ENCODE peak calls at places on chromosome 14, in nine cellular contexts. G, K, O, B, T, A, N, D and E are unnamed samples. For H3K9me3, the result is how much of the 10 kb centered on the place peaks cover.

GRCh38 chr14:65312859-65313258 is 99.7 kb upstream of the FUT8 start:
- DNase-seq in G (no peak), K (no peak), O (no peak), B (no peak), T (no peak), A (no peak), N (no peak), D (no peak), E (no peak)

GRCh38 chr14:24982472-24983155 is 67.3 kb downstream of the STXBP6 start:
- DNase-seq in G (no peak), K (no peak), O (no peak), B (no peak), T (no peak), A (no peak), N (peak), D (no peak), E (no peak)

GRCh38 chr14:84770030-84770429 is 759.9 kb upstream of the FLRT2 start:
- DNase-seq in G (no peak), K (no peak), O (no peak), B (no peak), T (no peak), A (no peak), N (no peak), D (no peak), E (no peak)

GRCh38 chr14:54683882-54684794 is 117.2 kb downstream of the SAMD4A start:
- DNase-seq in G (peak), K (peak), O (no peak), B (no peak), T (peak), A (peak), N (peak), D (peak), E (no peak)

GRCh38 chr14:95683793-95684192 is 2.4 kb upstream of the TCL1B start:
- DNase-seq in G (no peak), K (no peak), O (no peak), B (no peak), T (no peak), A (no peak), N (no peak), D (no peak), E (no peak)

GRCh38 chr14:53999061-53999488 is 42.5 kb upstream of the BMP4 start:
- DNase-seq in G (no peak), K (no peak), O (no peak), B (peak), T (no peak), A (no peak), N (peak), D (no peak), E (no peak)

GRCh38 chr14:35122696-35123387 is 490 bp downstream of the PRORP start:
- DNase-seq in G (no peak), K (no peak), O (peak), B (peak), T (peak), A (no peak), N (peak), D (no peak), E (no peak)

GRCh38 chr14:22213110-22213509 is 375.9 kb downstream of the DAD1 start:
- DNase-seq in G (no peak), K (no peak), O (no peak), B (no peak), T (no peak), A (no peak), N (peak), D (no peak), E (no peak)

GRCh38 chr14:101239065-101239464 is 322.2 kb upstream of the DIO3 start:
- DNase-seq in G (peak), K (no peak), O (no peak), B (no peak), T (no peak), A (no peak), N (no peak), D (no peak), E (no peak)

GRCh38 chr14:61584258-61584657 is 111.1 kb upstream of the HIF1A start:
- DNase-seq in G (no peak), K (no peak), O (no peak), B (peak), T (no peak), A (no peak), N (peak), D (no peak), E (no peak)

GRCh38 chr14:103059556-103059955 is 2.2 kb upstream of the CDC42BPB start:
- DNase-seq in G (no peak), K (no peak), O (no peak), B (no peak), T (no peak), A (no peak), N (no peak), D (no peak), E (no peak)

GRCh38 chr14:62691613-62692489 is 353.4 kb downstream of the KCNH5 start:
- DNase-seq in G (no peak), K (no peak), O (no peak), B (no peak), T (no peak), A (peak), N (peak), D (no peak), E (no peak)

GRCh38 chr14:94021416-94022157 is 4.6 kb upstream of the OTUB2 start:
- DNase-seq in G (no peak), K (no peak), O (no peak), B (no peak), T (no peak), A (no peak), N (no peak), D (no peak), E (no peak)

GRCh38 chr14:25400607-25401206 is 350.8 kb upstream of the STXBP6 start:
- DNase-seq in G (no peak), K (peak), O (peak), B (peak), T (peak), A (no peak), N (peak), D (no peak), E (peak)

GRCh38 chr14:80522936-80523335 is 311.6 kb upstream of the DIO2 start:
- DNase-seq in G (no peak), K (no peak), O (no peak), B (no peak), T (no peak), A (no peak), N (peak), D (no peak), E (no peak)

GRCh38 chr14:100569734-100570251 is 17.4 kb downstream of the BEGAIN start:
- DNase-seq in G (no peak), K (no peak), O (no peak), B (no peak), T (peak), A (no peak), N (no peak), D (no peak), E (no peak)

GRCh38 chr14:95500772-95501401 is 15.6 kb downstream of the SYNE3 start:
- DNase-seq in G (no peak), K (no peak), O (no peak), B (no peak), T (no peak), A (no peak), N (peak), D (peak), E (no peak)

GRCh38 chr14:89402363-89402762 is 14.7 kb downstream of the FOXN3 start:
- DNase-seq in G (no peak), K (no peak), O (no peak), B (no peak), T (no peak), A (no peak), N (no peak), D (no peak), E (no peak)

GRCh38 chr14:60067911-60068310 is 23.8 kb upstream of the PCNX4 start:
- DNase-seq in G (no peak), K (no peak), O (no peak), B (no peak), T (no peak), A (no peak), N (no peak), D (no peak), E (no peak)

GRCh38 chr14:78316711-78317110 is 146.5 kb downstream of the NRXN3 start:
- DNase-seq in G (no peak), K (no peak), O (no peak), B (no peak), T (no peak), A (no peak), N (no peak), D (no peak), E (no peak)

GRCh38 chr14:59228416-59228815 is 39.9 kb downstream of the DAAM1 start:
- DNase-seq in G (no peak), K (no peak), O (no peak), B (no peak), T (no peak), A (no peak), N (no peak), D (no peak), E (no peak)

GRCh38 chr14:81655423-81656314 is 122.0 kb upstream of the SEL1L start:
- DNase-seq in G (no peak), K (peak), O (peak), B (peak), T (no peak), A (no peak), N (no peak), D (no peak), E (no peak)

GRCh38 chr14:91351508-91351853 is 66.1 kb downstream of the CCDC88C start:
- DNase-seq in G (no peak), K (no peak), O (no peak), B (no peak), T (no peak), A (peak), N (no peak), D (no peak), E (no peak)
- H3K27ac ChIP-seq in G (peak), K (no peak), O (no peak), B (no peak), T (no peak), A (peak), N (no peak), D (no peak), E (no peak)

GRCh38 chr14:69242311-69243224 is 17.4 kb upstream of the GALNT16 start:
- DNase-seq in G (peak), K (peak), O (peak), B (peak), T (peak), A (no peak), N (peak), D (no peak), E (peak)
- TF ChIP-seq CTCF in G (peak), K (peak), O (peak), B (peak), T (peak), A (peak), N (peak), D (peak), E (peak)

DNA sequence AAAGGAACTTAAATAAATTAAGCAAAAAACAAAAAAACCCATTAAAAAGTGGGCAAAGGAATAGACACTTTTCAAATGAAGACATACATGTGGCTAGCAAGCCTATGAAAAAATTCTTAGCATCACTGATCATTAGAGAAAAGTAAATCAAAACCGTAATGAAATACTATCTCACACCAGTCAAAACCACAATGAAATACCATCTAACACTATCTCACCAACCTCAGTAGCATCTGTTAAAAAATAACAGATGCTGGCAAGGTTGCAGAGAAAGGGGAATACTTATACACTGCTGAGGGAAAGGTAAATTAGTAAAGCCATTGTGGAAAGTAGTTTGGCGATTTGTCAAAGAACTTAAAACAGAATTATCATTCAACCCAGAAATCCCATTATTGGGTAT is 381.1 kb downstream of the FLRT2 start:
- DNase-seq in G (no peak), K (no peak), O (no peak), B (no peak), T (no peak), A (no peak), N (no peak), D (no peak), E (no peak)
- H3K9me3 ChIP-seq in G (under half), K (under half), O (under half), B (under half), T (under half), A (under half), N (under half), D (under half), E (under half)

DNA sequence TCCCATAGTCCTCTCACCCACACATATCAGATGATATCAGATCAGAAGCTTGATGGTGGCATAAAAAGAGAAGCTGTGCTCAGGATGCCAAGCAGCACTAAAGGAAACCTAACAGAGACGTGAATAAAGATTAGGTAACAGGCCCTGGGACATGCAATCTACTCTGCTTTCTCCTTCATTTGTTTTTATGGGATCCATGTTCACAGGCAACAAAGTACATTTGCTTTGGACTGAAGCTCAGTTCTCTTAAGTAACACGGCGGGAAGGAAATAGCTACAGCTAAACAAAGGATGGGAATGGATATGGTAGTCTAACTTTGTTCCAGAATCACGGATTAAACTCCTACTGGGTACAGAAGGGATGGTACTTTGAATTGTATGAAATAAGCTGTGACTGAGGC is 119.5 kb downstream of the TTC7B start:
- DNase-seq in G (no peak), K (no peak), O (no peak), B (no peak), T (no peak), A (no peak), N (no peak), D (no peak), E (no peak)
- H3K27ac ChIP-seq in G (peak), K (peak), O (no peak), B (no peak), T (peak), A (no peak), N (no peak), D (peak), E (no peak)